ENCODE peak calls at places on chromosome 11, in ten cellular contexts. One of them, this sample, is unnamed.

GRCh38 chr11:94131363-94132115 is 2.9 kb downstream of the PANX1 start:
- DNase-seq in body of pancreas: peak; percentile 33
- DNase-seq in uterus: peak; percentile 58
- DNase-seq in stomach: no peak
- DNase-seq in right lobe of liver: no peak
- DNase-seq in A549: no peak
- DNase-seq in HCT116: no peak
- DNase-seq in GM12891: no peak
- DNase-seq in testis: peak; percentile 53
- DNase-seq in tibial nerve: peak; percentile 53
- DNase-seq in this sample: peak; percentile 73

GRCh38 chr11:122202951-122203456 is 87.0 kb upstream of the BLID start:
- DNase-seq in uterus: peak; percentile 71
- DNase-seq in testis: peak; percentile 79
- DNase-seq in tibial nerve: peak; percentile 77
- DNase-seq in body of pancreas: peak; percentile 61
- DNase-seq in GM12891: peak; percentile 43
- DNase-seq in HCT116: peak; percentile 81
- DNase-seq in right lobe of liver: peak; percentile 66
- DNase-seq in A549: peak; percentile 64
- DNase-seq in stomach: peak; percentile 66
- DNase-seq in this sample: peak; percentile 43

GRCh38 chr11:77074205-77074604 is 7.4 kb downstream of the CAPN5 start:
- DNase-seq in GM12891: no peak
- DNase-seq in stomach: peak; percentile 49
- DNase-seq in tibial nerve: no peak
- DNase-seq in HCT116: no peak
- DNase-seq in testis: no peak
- DNase-seq in A549: no peak
- DNase-seq in body of pancreas: peak; percentile 53
- DNase-seq in right lobe of liver: no peak
- DNase-seq in uterus: peak; percentile 24
- DNase-seq in this sample: no peak

GRCh38 chr11:118086913-118087768 is at the start of gene SMIM35:
- DNase-seq in body of pancreas: no peak
- DNase-seq in tibial nerve: no peak
- DNase-seq in uterus: no peak
- DNase-seq in GM12891: no peak
- DNase-seq in stomach: no peak
- DNase-seq in A549: no peak
- DNase-seq in right lobe of liver: no peak
- DNase-seq in testis: peak; percentile 21
- DNase-seq in HCT116: no peak
- DNase-seq in this sample: no peak

GRCh38 chr11:67253872-67254624 is 12.2 kb upstream of the GRK2 start:
- DNase-seq in GM12891: no peak
- DNase-seq in stomach: no peak
- DNase-seq in right lobe of liver: no peak
- DNase-seq in body of pancreas: no peak
- DNase-seq in testis: no peak
- DNase-seq in tibial nerve: no peak
- DNase-seq in HCT116: no peak
- DNase-seq in A549: no peak
- DNase-seq in uterus: no peak
- DNase-seq in this sample: peak; percentile 75

GRCh38 chr11:117824571-117825537 is at the start of gene FXYD2:
- DNase-seq in stomach: peak; percentile 27
- DNase-seq in GM12891: no peak
- DNase-seq in HCT116: no peak
- DNase-seq in uterus: peak; percentile 67
- DNase-seq in tibial nerve: peak; percentile 28
- DNase-seq in testis: peak; percentile 63
- DNase-seq in body of pancreas: peak; percentile 60
- DNase-seq in A549: no peak
- DNase-seq in right lobe of liver: no peak
- DNase-seq in this sample: no peak

GRCh38 chr11:29389793-29390192 is 627.0 kb downstream of the KCNA4 start:
- DNase-seq in GM12891: no peak
- DNase-seq in testis: no peak
- DNase-seq in stomach: no peak
- DNase-seq in right lobe of liver: no peak
- DNase-seq in tibial nerve: no peak
- DNase-seq in body of pancreas: no peak
- DNase-seq in uterus: no peak
- DNase-seq in A549: no peak
- DNase-seq in HCT116: no peak
- DNase-seq in this sample: no peak

GRCh38 chr11:102390667-102391449 is 43.8 kb downstream of the BIRC2 start:
- DNase-seq in A549: peak; percentile 75
- DNase-seq in right lobe of liver: peak; percentile 62
- DNase-seq in stomach: peak; percentile 75
- DNase-seq in testis: peak; percentile 77
- DNase-seq in uterus: peak; percentile 53
- DNase-seq in GM12891: peak; percentile 20
- DNase-seq in tibial nerve: peak; percentile 59
- DNase-seq in HCT116: peak; percentile 42
- DNase-seq in body of pancreas: peak; percentile 74
- DNase-seq in this sample: peak; percentile 75

GRCh38 chr11:61962213-61963015 is 5.0 kb downstream of the FTH1 start:
- DNase-seq in GM12891: no peak
- DNase-seq in body of pancreas: no peak
- DNase-seq in stomach: no peak
- DNase-seq in A549: peak; percentile 73
- DNase-seq in right lobe of liver: peak; percentile 11
- DNase-seq in testis: no peak
- DNase-seq in uterus: no peak
- DNase-seq in HCT116: no peak
- DNase-seq in tibial nerve: no peak
- DNase-seq in this sample: no peak

GRCh38 chr11:111460340-111460739 is 51.8 kb downstream of the BTG4 start:
- DNase-seq in GM12891: no peak
- DNase-seq in tibial nerve: no peak
- DNase-seq in right lobe of liver: no peak
- DNase-seq in HCT116: no peak
- DNase-seq in body of pancreas: no peak
- DNase-seq in testis: no peak
- DNase-seq in stomach: no peak
- DNase-seq in uterus: no peak
- DNase-seq in A549: no peak
- DNase-seq in this sample: no peak

GRCh38 chr11:31355131-31355530 is 14.4 kb downstream of the DCDC1 start:
- DNase-seq in tibial nerve: no peak
- DNase-seq in stomach: no peak
- DNase-seq in testis: no peak
- DNase-seq in body of pancreas: no peak
- DNase-seq in A549: no peak
- DNase-seq in uterus: no peak
- DNase-seq in right lobe of liver: no peak
- DNase-seq in GM12891: no peak
- DNase-seq in HCT116: no peak
- DNase-seq in this sample: no peak

GRCh38 chr11:86303257-86303656 is 1.2 kb downstream of the HIKESHI start:
- DNase-seq in testis: no peak
- DNase-seq in GM12891: no peak
- DNase-seq in body of pancreas: no peak
- DNase-seq in stomach: no peak
- DNase-seq in HCT116: no peak
- DNase-seq in A549: no peak
- DNase-seq in uterus: no peak
- DNase-seq in right lobe of liver: no peak
- DNase-seq in tibial nerve: no peak
- DNase-seq in this sample: peak; percentile 28

GRCh38 chr11:86301742-86302091 is 323 bp upstream of the HIKESHI start:
- DNase-seq in body of pancreas: no peak
- DNase-seq in GM12891: no peak
- DNase-seq in HCT116: no peak
- DNase-seq in testis: no peak
- DNase-seq in tibial nerve: no peak
- DNase-seq in right lobe of liver: no peak
- DNase-seq in uterus: no peak
- DNase-seq in stomach: no peak
- DNase-seq in A549: no peak
- DNase-seq in this sample: no peak

DNA sequence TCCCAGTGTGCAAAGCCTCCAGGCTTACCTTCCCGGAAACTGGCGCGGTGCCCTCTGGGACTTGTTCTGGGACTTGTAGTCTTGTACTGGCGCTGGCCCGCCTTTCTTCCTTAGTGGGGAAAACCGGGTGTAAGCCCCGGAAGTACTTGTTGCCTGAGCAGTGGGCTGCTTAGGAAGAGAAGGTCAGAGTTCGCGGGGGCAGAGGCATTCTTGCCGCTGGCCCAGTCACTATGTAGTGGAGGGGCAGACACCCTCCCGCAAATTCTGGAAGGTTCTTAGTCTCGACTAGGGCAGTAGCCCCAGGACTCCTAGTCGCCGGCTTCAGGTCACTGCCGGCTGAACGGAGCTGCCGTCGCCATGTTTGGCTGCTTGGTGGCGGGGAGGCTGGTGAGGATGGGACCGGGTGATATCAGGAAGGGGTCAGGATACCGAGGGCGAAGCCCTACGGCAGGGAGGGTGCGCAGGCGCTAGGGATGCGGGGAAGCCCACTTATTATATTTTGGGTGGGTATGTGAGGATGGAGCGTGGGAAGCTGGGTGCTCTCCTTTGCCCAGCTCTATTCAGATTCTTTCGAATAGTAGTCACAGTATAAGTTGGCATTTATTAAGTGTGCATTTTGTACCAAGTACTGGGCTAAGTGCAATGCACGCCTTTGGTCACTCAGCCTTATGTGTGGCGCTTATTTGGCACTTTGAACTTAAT is at the start of gene HIKESHI:
- DNase-seq in tibial nerve: peak; percentile 100
- DNase-seq in HCT116: peak; percentile 93
- DNase-seq in A549: peak; percentile 97
- DNase-seq in uterus: peak; percentile 100
- DNase-seq in body of pancreas: peak; percentile 100
- DNase-seq in right lobe of liver: peak; percentile 100
- DNase-seq in stomach: peak; percentile 100
- DNase-seq in testis: peak; percentile 100
- DNase-seq in GM12891: peak; percentile 51
- DNase-seq in this sample: peak; percentile 92
- TF ChIP-seq POLR2A in tibial nerve: no peak
- TF ChIP-seq POLR2A in HCT116: no peak
- TF ChIP-seq POLR2A in A549: peak; percentile 64
- TF ChIP-seq POLR2A in uterus: peak; percentile 49
- TF ChIP-seq POLR2A in body of pancreas: no peak
- TF ChIP-seq POLR2A in right lobe of liver: peak; percentile 36
- TF ChIP-seq POLR2A in stomach: no peak
- TF ChIP-seq POLR2A in testis: no peak
- TF ChIP-seq POLR2A in GM12891: peak; percentile 88
- TF ChIP-seq POLR2A in this sample: peak; percentile 92

DNA sequence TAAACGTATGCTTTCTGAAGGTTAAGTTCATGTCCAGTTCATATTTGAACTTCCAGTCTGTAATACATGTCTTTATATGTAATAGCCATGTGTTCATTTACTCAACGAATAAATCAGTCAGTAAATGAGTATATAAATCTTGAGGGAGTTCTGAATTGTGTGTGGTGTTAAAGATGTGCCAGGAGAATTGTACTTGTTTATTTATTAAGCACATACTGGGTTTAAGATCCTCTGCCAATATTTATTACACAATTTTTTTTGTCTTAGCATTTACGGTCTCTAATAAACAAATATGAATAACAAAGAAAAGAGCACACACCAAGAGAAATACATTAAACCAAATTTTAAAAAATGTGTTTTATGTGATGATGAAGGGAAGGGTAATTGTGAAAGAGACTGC is 26.6 kb upstream of the CLMP start:
- DNase-seq in body of pancreas: no peak
- DNase-seq in GM12891: no peak
- DNase-seq in testis: no peak
- DNase-seq in right lobe of liver: no peak
- DNase-seq in tibial nerve: no peak
- DNase-seq in stomach: no peak
- DNase-seq in uterus: no peak
- DNase-seq in A549: no peak
- DNase-seq in HCT116: no peak
- DNase-seq in this sample: no peak
- TF ChIP-seq POLR2A in body of pancreas: no peak
- TF ChIP-seq POLR2A in GM12891: no peak
- TF ChIP-seq POLR2A in testis: no peak
- TF ChIP-seq POLR2A in right lobe of liver: no peak
- TF ChIP-seq POLR2A in tibial nerve: no peak
- TF ChIP-seq POLR2A in stomach: no peak
- TF ChIP-seq POLR2A in uterus: no peak
- TF ChIP-seq POLR2A in A549: no peak
- TF ChIP-seq POLR2A in HCT116: no peak
- TF ChIP-seq POLR2A in this sample: no peak

DNA sequence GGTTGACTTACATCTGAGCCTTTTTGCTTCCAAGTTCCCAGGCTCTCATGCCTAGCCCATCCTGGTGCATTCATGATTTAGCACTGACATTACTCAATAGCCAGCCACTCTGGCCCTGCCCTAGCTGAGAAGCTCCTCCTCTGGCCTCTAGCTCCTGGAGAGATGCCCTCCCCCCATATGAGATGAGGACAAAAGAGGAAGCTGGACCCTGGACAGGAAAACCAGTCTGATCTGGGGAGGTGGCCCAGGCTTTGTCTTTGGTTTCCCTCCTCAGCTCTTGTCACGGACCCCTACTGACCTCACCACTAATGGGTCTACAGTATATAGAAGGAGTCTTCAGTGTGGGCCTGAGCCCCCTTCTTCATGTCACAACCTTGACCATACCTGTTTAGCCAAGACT is 3.0 kb downstream of the RHOG start:
- DNase-seq in tibial nerve: peak; percentile 50
- DNase-seq in uterus: peak; percentile 36
- DNase-seq in right lobe of liver: no peak
- DNase-seq in GM12891: no peak
- DNase-seq in HCT116: no peak
- DNase-seq in body of pancreas: peak; percentile 13
- DNase-seq in A549: no peak
- DNase-seq in stomach: peak; percentile 36
- DNase-seq in testis: peak; percentile 30
- DNase-seq in this sample: peak; percentile 41
- TF ChIP-seq POLR2A in tibial nerve: no peak
- TF ChIP-seq POLR2A in uterus: no peak
- TF ChIP-seq POLR2A in right lobe of liver: no peak
- TF ChIP-seq POLR2A in GM12891: no peak
- TF ChIP-seq POLR2A in HCT116: no peak
- TF ChIP-seq POLR2A in body of pancreas: no peak
- TF ChIP-seq POLR2A in A549: no peak
- TF ChIP-seq POLR2A in stomach: no peak
- TF ChIP-seq POLR2A in testis: no peak
- TF ChIP-seq POLR2A in this sample: no peak

DNA sequence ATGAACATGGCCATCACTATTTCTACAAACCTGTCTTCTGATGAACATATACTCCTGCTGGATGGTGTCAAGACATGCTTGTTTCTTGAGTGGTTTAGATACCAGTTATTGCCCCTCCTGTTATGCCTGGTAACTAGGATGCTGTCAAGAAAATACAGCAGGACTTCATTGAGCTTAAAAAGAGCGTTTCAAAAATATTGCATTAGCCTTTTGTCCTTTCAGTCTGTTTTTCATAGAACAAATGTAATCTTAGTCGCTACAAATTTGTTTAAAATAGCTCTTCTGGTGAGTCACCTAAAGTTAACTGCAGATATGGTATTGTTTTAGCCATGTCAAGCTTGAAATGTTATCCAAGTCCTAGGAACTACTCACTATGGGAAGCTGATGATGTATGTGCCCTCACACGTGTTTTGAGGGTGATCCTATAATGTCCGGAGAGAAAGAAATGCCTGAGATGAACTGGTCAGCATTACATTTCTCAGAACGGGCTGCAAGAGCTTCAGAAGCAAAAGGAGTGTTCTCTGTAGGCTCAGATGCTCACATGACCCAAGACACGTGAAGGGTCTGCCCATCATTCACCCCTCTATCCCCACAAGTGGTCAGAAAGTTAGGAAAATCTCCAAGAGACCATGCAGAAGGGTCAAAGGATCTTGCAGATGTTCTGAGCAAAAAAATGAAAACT is 20.7 kb downstream of the ADM start:
- DNase-seq in testis: no peak
- DNase-seq in stomach: no peak
- DNase-seq in A549: no peak
- DNase-seq in HCT116: no peak
- DNase-seq in uterus: no peak
- DNase-seq in right lobe of liver: no peak
- DNase-seq in GM12891: no peak
- DNase-seq in tibial nerve: no peak
- DNase-seq in body of pancreas: no peak
- DNase-seq in this sample: no peak
- TF ChIP-seq POLR2A in testis: no peak
- TF ChIP-seq POLR2A in stomach: no peak
- TF ChIP-seq POLR2A in A549: no peak
- TF ChIP-seq POLR2A in HCT116: no peak
- TF ChIP-seq POLR2A in uterus: no peak
- TF ChIP-seq POLR2A in right lobe of liver: no peak
- TF ChIP-seq POLR2A in GM12891: no peak
- TF ChIP-seq POLR2A in tibial nerve: no peak
- TF ChIP-seq POLR2A in body of pancreas: no peak
- TF ChIP-seq POLR2A in this sample: no peak